ENCODE peak calls at places on chromosomes 7 and 10, in five cellular contexts. M, Z, W, A and S are unnamed samples.

GRCh38 chr7:95589766-95590165 is 6.5 kb downstream of the PDK4 start:
- DNase-seq in M (no peak), Z (no peak), W (no peak), A (no peak), S (no peak)

GRCh38 chr10:46314046-46314445 is 27.2 kb downstream of the ANTXRL start:
- DNase-seq in M (no peak), Z (no peak), W (no peak), A (no peak), S (no peak)

GRCh38 chr7:96246972-96247371 is 74.9 kb downstream of the SLC25A13 start:
- DNase-seq in M (no peak), Z (no peak), W (no peak), A (no peak), S (no peak)

GRCh38 chr7:151244871-151245346 is 3.6 kb downstream of the SMARCD3 start:
- DNase-seq in M (no peak), Z (no peak), W (no peak), A (no peak), S (no peak)

GRCh38 chr10:29022513-29022912 is 266.4 kb upstream of the LYZL1 start:
- DNase-seq in M (no peak), Z (no peak), W (no peak), A (no peak), S (no peak)

GRCh38 chr7:151468214-151469023 is 28.5 kb upstream of the CRYGN start:
- DNase-seq in M (no peak), Z (peak; percentile 28), W (no peak), A (no peak), S (no peak)

GRCh38 chr7:93165447-93165846 is 17.3 kb upstream of the SAMD9L start:
- DNase-seq in M (peak; percentile 15), Z (no peak), W (no peak), A (no peak), S (no peak)

GRCh38 chr7:27185708-27186449 is 847 bp upstream of the HOXA11 start:
- DNase-seq in M (no peak), Z (no peak), W (no peak), A (no peak), S (no peak)

GRCh38 chr10:107232013-107232412 is 67.5 kb upstream of the SORCS1 start:
- DNase-seq in M (no peak), Z (no peak), W (no peak), A (no peak), S (no peak)

GRCh38 chr7:44391171-44391570 is 65.8 kb upstream of the CAMK2B start:
- DNase-seq in M (no peak), Z (no peak), W (no peak), A (no peak), S (no peak)

GRCh38 chr10:70672993-70673928 is 955 bp downstream of the ADAMTS14 start:
- DNase-seq in M (peak; percentile 79), Z (no peak), W (peak; percentile 77), A (no peak), S (no peak)

GRCh38 chr7:102099474-102099873 is 187.2 kb upstream of the SH2B2 start:
- DNase-seq in M (no peak), Z (no peak), W (no peak), A (no peak), S (no peak)

GRCh38 chr10:125048101-125048864 is 106.4 kb downstream of the ZRANB1 start:
- DNase-seq in M (peak; percentile 90), Z (peak; percentile 89), W (peak; percentile 87), A (peak; percentile 69), S (peak; percentile 50)

GRCh38 chr7:116393654-116394053 is 105.9 kb upstream of the CAV2 start:
- DNase-seq in M (peak; percentile 18), Z (no peak), W (no peak), A (no peak), S (no peak)

GRCh38 chr10:126302831-126303230 is 85.4 kb downstream of the ADAM12 start:
- DNase-seq in M (peak; percentile 49), Z (peak; percentile 5), W (no peak), A (no peak), S (no peak)

GRCh38 chr7:4633012-4633411 is 49.1 kb upstream of the FOXK1 start:
- DNase-seq in M (peak; percentile 48), Z (no peak), W (peak; percentile 44), A (no peak), S (no peak)

GRCh38 chr7:332020-332517 is 42.1 kb downstream of the FOXL3 start:
- DNase-seq in M (no peak), Z (no peak), W (no peak), A (no peak), S (no peak)